ENCODE peak calls at places on chromosome 19, in eight cellular contexts. D is astrocyte, X is PC-9, N is neural progenitor cell, A is neuronal stem cell, L is H1, U is K562, B is IMR-90. Y is an unnamed sample.

GRCh38 chr19:2775556-2776430 is 7.3 kb downstream of the SGTA start:
- DNase-seq in U (peak; percentile 57), A (no peak), X (no peak), L (no peak), B (peak; percentile 35), N (no peak), D (peak; percentile 62), Y (peak; percentile 73)

GRCh38 chr19:7558667-7559066 is 23.1 kb downstream of the PNPLA6 start:
- DNase-seq in U (no peak), B (no peak), A (no peak), L (no peak), N (no peak), X (no peak), D (no peak), Y (no peak)

GRCh38 chr19:2226051-2226839 is 9.9 kb downstream of the PLEKHJ1 start:
- DNase-seq in D (no peak), N (no peak), X (no peak), L (no peak), U (no peak), B (no peak), A (no peak), Y (no peak)

GRCh38 chr19:46624958-46625661 is at the start of gene PTGIR:
- DNase-seq in L (no peak), D (peak; percentile 47), B (peak; percentile 78), A (no peak), N (no peak), U (peak; percentile 67), X (no peak), Y (peak; percentile 78)

GRCh38 chr19:29609636-29610035 is 3.6 kb downstream of the POP4 start:
- DNase-seq in B (no peak), L (no peak), N (no peak), X (no peak), A (no peak), U (no peak), D (no peak), Y (no peak)

GRCh38 chr19:407501-408440 is 1.2 kb downstream of the C2CD4C start:
- DNase-seq in X (no peak), N (no peak), D (no peak), A (no peak), U (no peak), L (peak; percentile 53), B (no peak), Y (no peak)

GRCh38 chr19:54393381-54393780 is 21.9 kb upstream of the TTYH1 start:
- DNase-seq in A (no peak), N (no peak), L (no peak), X (no peak), U (no peak), B (no peak), D (no peak), Y (no peak)

GRCh38 chr19:39498262-39499081 is at the start of gene DLL3:
- DNase-seq in A (no peak), U (peak; percentile 57), L (peak; percentile 57), D (no peak), B (peak; percentile 7), N (peak; percentile 34), X (no peak), Y (no peak)

GRCh38 chr19:6239871-6240676 is 39.7 kb downstream of the MLLT1 start:
- DNase-seq in U (no peak), B (no peak), L (no peak), A (no peak), D (no peak), N (peak; percentile 49), X (no peak), Y (no peak)

GRCh38 chr19:3175761-3176714 is 2.5 kb upstream of the S1PR4 start:
- DNase-seq in A (no peak), L (no peak), N (no peak), X (peak; percentile 91), D (peak; percentile 60), U (no peak), B (peak; percentile 65), Y (peak; percentile 69)

GRCh38 chr19:8688930-8689329 is 9.7 kb downstream of the ACTL9 start:
- DNase-seq in L (no peak), D (no peak), X (no peak), A (no peak), U (no peak), N (no peak), B (no peak), Y (no peak)

GRCh38 chr19:9705836-9706235 is 30.9 kb upstream of the ZNF562 start:
- DNase-seq in X (no peak), B (no peak), A (no peak), N (no peak), L (no peak), D (no peak), U (no peak), Y (no peak)

GRCh38 chr19:18657590-18658365 is 20.9 kb downstream of the KLHL26 start:
- DNase-seq in U (peak; percentile 49), B (peak; percentile 91), N (peak; percentile 74), A (peak; percentile 51), L (no peak), X (peak; percentile 31), D (peak; percentile 91), Y (peak; percentile 91)

GRCh38 chr19:1262687-1263123 is 6.4 kb upstream of the CIRBP start:
- DNase-seq in X (no peak), B (no peak), U (no peak), D (no peak), N (peak; percentile 55), A (no peak), L (no peak), Y (no peak)

GRCh38 chr19:3167533-3168272 is 10.9 kb upstream of the S1PR4 start:
- DNase-seq in B (no peak), U (no peak), L (no peak), A (no peak), X (no peak), D (no peak), N (no peak), Y (no peak)

GRCh38 chr19:597406-598315 is 8.0 kb downstream of the HCN2 start:
- DNase-seq in D (no peak), N (no peak), U (no peak), A (no peak), L (no peak), B (no peak), X (no peak), Y (no peak)

GRCh38 chr19:33462112-33462726 is 59.4 kb downstream of the PEPD start:
- DNase-seq in U (no peak), B (no peak), L (no peak), X (no peak), D (no peak), N (no peak), A (no peak), Y (no peak)

GRCh38 chr19:6233827-6234511 is 45.8 kb downstream of the MLLT1 start:
- DNase-seq in D (no peak), B (no peak), X (no peak), A (no peak), N (no peak), U (no peak), L (no peak), Y (no peak)

GRCh38 chr19:11088508-11089253 is 582 bp upstream of the LDLR start:
- DNase-seq in X (no peak), N (no peak), B (no peak), U (no peak), L (no peak), D (no peak), A (no peak), Y (no peak)

GRCh38 chr19:39497850-39498261 is 891 bp upstream of the DLL3 start:
- DNase-seq in B (peak; percentile 19), X (no peak), D (peak; percentile 14), N (peak; percentile 89), L (peak; percentile 85), A (peak; percentile 60), U (peak; percentile 78), Y (peak; percentile 24)

GRCh38 chr19:31491246-31491645 is 142.0 kb upstream of the TSHZ3 start:
- DNase-seq in B (no peak), A (no peak), D (peak; percentile 11), N (no peak), X (no peak), U (no peak), L (no peak), Y (no peak)

GRCh38 chr19:42628411-42629135 is 33.8 kb upstream of the CEACAM8 start:
- DNase-seq in D (no peak), U (no peak), X (no peak), B (no peak), N (no peak), L (no peak), A (no peak), Y (no peak)
- H3K9me3 ChIP-seq in D (no peaks in the 10 kb centered on the region), U (no peaks in the 10 kb centered on the region), X (no peaks in the 10 kb centered on the region), B (peaks cover 2% of the 10 kb centered on the region), N (no peaks in the 10 kb centered on the region), L (peaks cover 92% of the 10 kb centered on the region), A (no peaks in the 10 kb centered on the region), Y (no peaks in the 10 kb centered on the region)

GRCh38 chr19:16075430-16076153 is 703 bp upstream of the TPM4 start:
- DNase-seq in N (peak; percentile 11), U (no peak), X (no peak), B (no peak), L (no peak), D (no peak), A (no peak), Y (peak; percentile 61)
- H2AFZ ChIP-seq in N (peak overlapping the region; percentile 22), U (peak overlapping the region; percentile 83), X (peak overlapping the region; percentile 55), B (peak overlapping the region; percentile 85), L (no peak overlapping the region), D (peak overlapping the region; percentile 11), A (peak overlapping the region; percentile 89), Y (no peak overlapping the region)

DNA sequence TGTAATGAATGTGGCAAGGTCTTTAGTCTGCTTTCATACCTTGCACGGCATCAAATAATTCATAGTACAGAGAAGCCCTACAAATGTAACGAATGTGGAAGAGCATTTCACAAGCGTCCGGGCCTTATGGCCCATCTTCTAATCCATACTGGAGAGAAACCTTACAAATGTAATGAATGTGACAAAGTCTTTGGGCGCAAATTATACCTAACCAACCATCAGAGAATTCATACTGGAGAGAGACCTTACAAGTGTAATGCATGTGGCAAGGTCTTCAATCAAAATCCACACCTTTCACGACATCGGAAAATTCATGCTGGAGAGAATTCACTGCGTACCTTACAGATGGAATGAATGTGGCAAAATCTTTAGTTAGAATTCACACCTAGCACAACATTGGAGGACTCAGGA is 3.3 kb upstream of the ZNF880 start:
- DNase-seq in U (no peak), D (no peak), A (no peak), L (no peak), N (no peak), B (no peak), X (no peak), Y (no peak)
- H3K9me3 ChIP-seq in U (no peaks in the 10 kb centered on the region), D (peaks cover 37% of the 10 kb centered on the region), A (peaks cover 82% of the 10 kb centered on the region), L (peaks cover 41% of the 10 kb centered on the region), N (peaks cover 26% of the 10 kb centered on the region), B (peaks cover 52% of the 10 kb centered on the region), X (peaks cover 53% of the 10 kb centered on the region), Y (no peaks in the 10 kb centered on the region)

GRCh38 chr19:13014101-13014920 is 19.0 kb downstream of the NFIX start:
- DNase-seq in B (no peak), X (no peak), N (peak; percentile 82), L (peak; percentile 71), A (no peak), D (no peak), U (no peak), Y (peak; percentile 23)

GRCh38 chr19:13012390-13012689 is 17.1 kb downstream of the NFIX start:
- DNase-seq in N (no peak), D (no peak), B (no peak), A (no peak), U (no peak), L (no peak), X (no peak), Y (no peak)

GRCh38 chr19:13014921-13015280 is 19.6 kb downstream of the NFIX start:
- DNase-seq in A (no peak), U (no peak), L (no peak), B (no peak), X (no peak), D (no peak), N (no peak), Y (no peak)

GRCh38 chr19:13012690-13013608 is 17.7 kb downstream of the NFIX start:
- DNase-seq in B (peak; percentile 63), U (peak; percentile 80), D (peak; percentile 70), L (no peak), X (no peak), N (peak; percentile 48), A (no peak), Y (peak; percentile 79)

GRCh38 chr19:13013649-13014048 is 18.4 kb downstream of the NFIX start:
- DNase-seq in X (no peak), B (no peak), A (no peak), N (no peak), L (no peak), U (no peak), D (no peak), Y (peak; percentile 53)
- H2AFZ ChIP-seq in X (no peak overlapping the region), B (no peak overlapping the region), A (no peak overlapping the region), N (no peak overlapping the region), L (no peak overlapping the region), U (no peak overlapping the region), D (peak overlapping the region; percentile 0), Y (no peak overlapping the region)

Y was measured in fibroblast of lung.